ENCODE peak calls at places on chromosomes 13 and 19, in ten cellular contexts. V, N, J, C, X, R, A, K, O and B are unnamed samples.

GRCh38 chr19:46384396-46384795 is 29.0 kb downstream of the CCDC8 start:
- DNase-seq in C (no peak), N (no peak), K (no peak), V (no peak), R (no peak), J (no peak), A (no peak), X (no peak), O (no peak), B (no peak)

GRCh38 chr19:17647071-17648020 is 40.8 kb downstream of the UNC13A start:
- DNase-seq in X (no peak), N (no peak), V (no peak), J (no peak), R (no peak), A (no peak), O (no peak), K (no peak), C (no peak), B (no peak)

GRCh38 chr13:113410472-113411201 is 42.7 kb downstream of the ADPRHL1 start:
- DNase-seq in C (no peak), J (no peak), A (peak; percentile 83), X (no peak), N (no peak), K (no peak), R (peak; percentile 35), O (no peak), V (no peak), B (no peak)

GRCh38 chr19:5048091-5048726 is 79.3 kb downstream of the KDM4B start:
- DNase-seq in R (peak; percentile 13), X (peak; percentile 28), N (peak; percentile 75), C (peak; percentile 85), J (no peak), O (peak; percentile 83), K (peak; percentile 67), A (peak; percentile 95), V (peak; percentile 71), B (peak; percentile 35)

GRCh38 chr13:109331898-109332297 is 454.5 kb downstream of the IRS2 start:
- DNase-seq in R (no peak), O (no peak), X (no peak), A (no peak), N (no peak), C (no peak), J (peak; percentile 73), K (no peak), V (no peak), B (peak; percentile 24)

GRCh38 chr13:30016398-30016797 is 166.0 kb upstream of the UBL3 start:
- DNase-seq in K (no peak), A (no peak), X (no peak), R (no peak), C (no peak), N (no peak), O (no peak), J (no peak), V (no peak), B (no peak)

GRCh38 chr13:90352763-90353162 is 994.7 kb upstream of the MIR17HG start:
- DNase-seq in A (no peak), O (no peak), X (no peak), R (no peak), N (no peak), V (no peak), K (no peak), C (no peak), J (no peak), B (no peak)

GRCh38 chr13:93984070-93984469 is 495.4 kb downstream of the DCT start:
- DNase-seq in K (no peak), V (no peak), X (no peak), N (no peak), C (no peak), J (no peak), O (no peak), R (no peak), A (no peak), B (no peak)

GRCh38 chr19:6292006-6292405 is 12.2 kb upstream of the MLLT1 start:
- DNase-seq in K (no peak), R (no peak), A (no peak), V (no peak), X (no peak), N (no peak), C (no peak), J (no peak), O (no peak), B (no peak)

GRCh38 chr13:49814551-49815270 is 22.2 kb upstream of the KPNA3 start:
- DNase-seq in A (no peak), V (no peak), R (no peak), N (no peak), J (no peak), X (no peak), C (no peak), K (no peak), O (no peak), B (no peak)

GRCh38 chr19:35856546-35857149 is at the start of gene KIRREL2:
- DNase-seq in A (peak; percentile 52), V (peak; percentile 60), J (no peak), X (no peak), K (no peak), C (no peak), O (no peak), N (peak; percentile 65), R (no peak), B (no peak)

GRCh38 chr19:30171795-30172642 is 200.2 kb upstream of the ZNF536 start:
- DNase-seq in X (no peak), K (no peak), N (no peak), C (no peak), O (no peak), A (no peak), J (no peak), R (no peak), V (no peak), B (no peak)

GRCh38 chr19:55283548-55284393 is at the start of gene BRSK1:
- DNase-seq in O (no peak), X (no peak), A (peak; percentile 77), C (peak; percentile 62), R (no peak), K (no peak), N (peak; percentile 52), J (no peak), V (no peak), B (no peak)

GRCh38 chr19:9205506-9206113 is 13.8 kb downstream of the OR7D4 start:
- DNase-seq in N (peak; percentile 72), O (peak; percentile 27), V (peak; percentile 45), X (peak; percentile 48), C (peak; percentile 71), A (peak; percentile 76), K (no peak), J (peak; percentile 3), R (peak; percentile 16), B (peak; percentile 43)

GRCh38 chr13:50378513-50378970 is 363.3 kb downstream of the KCNRG start:
- DNase-seq in C (no peak), O (no peak), X (no peak), A (no peak), V (no peak), R (no peak), J (no peak), N (no peak), K (no peak), B (no peak)

GRCh38 chr13:96091164-96091931 is 1.4 kb downstream of the HS6ST3 start:
- DNase-seq in O (no peak), N (no peak), R (no peak), K (no peak), X (no peak), J (no peak), C (no peak), V (peak; percentile 32), A (peak; percentile 10), B (no peak)

GRCh38 chr13:21176982-21177284 is 475 bp downstream of the MRPL57 start:
- DNase-seq in A (no peak), R (no peak), X (no peak), J (no peak), K (no peak), O (no peak), C (no peak), V (no peak), N (no peak), B (no peak)

GRCh38 chr19:29771708-29772415 is 39.9 kb upstream of the CCNE1 start:
- DNase-seq in O (peak; percentile 21), R (no peak), X (no peak), K (no peak), V (peak; percentile 48), N (peak; percentile 39), C (no peak), J (no peak), A (peak; percentile 88), B (peak; percentile 15)